ENCODE peak calls at places on chromosome X, in nine cellular contexts. W is SK-N-SH, F is psoas muscle, N is AG04450, K is tibial nerve, R is bronchial epithelial cell, D is fibroblast of mammary gland, X is Panc1, P is lung. L is an unnamed sample.

GRCh38 chrX:112636951-112637541 is 42.7 kb downstream of the LHFPL1 start:
- DNase-seq in W (no peak), P (no peak), D (peak), F (no peak), K (no peak), R (no peak), X (no peak), N (no peak), L (no peak)

GRCh38 chrX:53241558-53241957 is 16.6 kb upstream of the KDM5C start:
- DNase-seq in K (no peak), R (no peak), P (no peak), W (no peak), D (no peak), F (no peak), N (no peak), X (no peak), L (no peak)

GRCh38 chrX:42818151-42818921 is 40.4 kb upstream of the PPP1R2C start:
- DNase-seq in P (no peak), R (no peak), K (no peak), F (no peak), X (no peak), N (no peak), D (no peak), W (no peak), L (no peak)

GRCh38 chrX:46203115-46203514 is 342.1 kb downstream of the ZNF674 start:
- DNase-seq in R (no peak), X (no peak), N (no peak), W (no peak), P (no peak), F (no peak), K (no peak), D (no peak), L (no peak)

GRCh38 chrX:146224442-146224841 is 406.8 kb downstream of the SLITRK2 start:
- DNase-seq in D (no peak), F (no peak), X (no peak), N (no peak), K (no peak), W (no peak), P (no peak), R (no peak), L (no peak)

GRCh38 chrX:123673813-123674212 is 59.0 kb downstream of the THOC2 start:
- DNase-seq in K (no peak), F (no peak), N (no peak), W (no peak), R (no peak), X (no peak), D (no peak), P (no peak), L (no peak)

GRCh38 chrX:30659421-30659820 is 6.2 kb downstream of the GK start:
- DNase-seq in W (no peak), N (peak), F (no peak), K (no peak), R (peak), P (no peak), D (peak), X (no peak), L (no peak)

GRCh38 chrX:130184168-130184567 is 12.4 kb downstream of the RAB33A start:
- DNase-seq in F (no peak), K (no peak), W (no peak), P (no peak), N (no peak), R (no peak), D (no peak), X (no peak), L (no peak)

GRCh38 chrX:2679534-2680485 is 11.3 kb upstream of the CD99 start:
- DNase-seq in W (no peak), R (peak), D (peak), K (no peak), N (no peak), X (no peak), F (no peak), P (no peak), L (no peak)

GRCh38 chrX:28586291-28586690 is 955 bp upstream of the IL1RAPL1 start:
- DNase-seq in N (peak), R (no peak), K (no peak), W (no peak), D (no peak), F (no peak), X (no peak), P (no peak), L (no peak)
- H3K4me3 ChIP-seq in N (peak), R (no peak), K (peak), W (no peak), D (no peak), F (peak), X (peak), P (no peak), L (no peak)

DNA sequence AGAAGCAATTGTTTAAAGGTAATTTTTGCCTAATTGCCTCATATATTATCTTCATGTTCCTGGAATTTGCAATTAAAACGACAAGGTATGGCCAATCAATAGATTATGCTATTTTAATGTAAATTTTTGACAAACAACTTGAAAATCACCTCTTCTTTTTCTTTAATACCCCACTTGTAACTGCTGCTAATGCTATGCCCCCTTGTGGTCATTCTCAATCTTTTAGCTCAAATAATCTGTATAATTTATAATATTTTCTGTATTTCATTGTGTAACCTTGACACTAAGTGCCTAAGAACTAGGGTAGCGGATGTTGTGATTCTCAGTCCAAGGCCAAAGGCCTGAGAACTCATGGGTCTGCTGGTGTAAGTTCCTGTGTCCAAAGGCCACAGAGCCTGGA is 831.7 kb upstream of the POU3F4 start:
- DNase-seq in P (no peak), K (no peak), D (peak), W (no peak), F (no peak), R (peak), X (no peak), N (no peak), L (no peak)
- TF ChIP-seq CTCF in P (no peak), K (no peak), D (peak), W (peak), F (peak), R (peak), X (peak), N (peak), L (no peak)

GRCh38 chrX:154428176-154429171 is at the start of gene ATP6AP1:
- DNase-seq in P (peak), R (peak), K (peak), X (peak), W (peak), F (peak), D (peak), N (peak), L (peak)
- H3K4me3 ChIP-seq in P (peak), R (peak), K (peak), X (peak), W (peak), F (peak), D (peak), N (peak), L (peak)

GRCh38 chrX:9534686-9535085 is 69.8 kb downstream of the TBL1X start:
- DNase-seq in X (no peak), P (no peak), D (peak), R (no peak), N (no peak), F (no peak), W (no peak), K (no peak), L (peak)

GRCh38 chrX:9533611-9534010 is 68.8 kb downstream of the TBL1X start:
- DNase-seq in N (no peak), X (no peak), D (no peak), W (no peak), K (no peak), R (no peak), P (no peak), F (no peak), L (no peak)

GRCh38 chrX:9532349-9532748 is 67.5 kb downstream of the TBL1X start:
- DNase-seq in R (no peak), D (peak), F (no peak), N (no peak), W (no peak), K (no peak), P (no peak), X (no peak), L (no peak)

GRCh38 chrX:9537781-9538180 is 72.9 kb downstream of the TBL1X start:
- DNase-seq in D (no peak), W (no peak), N (no peak), R (no peak), K (no peak), F (no peak), X (no peak), P (no peak), L (no peak)

GRCh38 chrX:9535101-9535500 is 70.2 kb downstream of the TBL1X start:
- DNase-seq in P (no peak), W (no peak), K (no peak), R (no peak), D (no peak), X (no peak), F (no peak), N (no peak), L (no peak)
- TF ChIP-seq CTCF in P (no peak), W (no peak), K (no peak), R (no peak), D (no peak), X (no peak), F (no peak), N (no peak), L (no peak)

L was measured in lower leg skin.